ENCODE peak calls at places on chromosomes 13 and 19, in nine cellular contexts. S is neural crest cell; R is heart left ventricle; X is neural progenitor cell; I is choroid plexus epithelial cell; U is AG04450; F is CD8-positive, alpha-beta T cell; O is omental fat pad; V is colonic mucosa. C is an unnamed sample.

GRCh38 chr19:17688853-17689595 is 870 bp upstream of the UNC13A start:
- DNase-seq in S (no peak), R (no peak), X (no peak), I (no peak), U (no peak), F (no peak), O (no peak), V (no peak), C (no peak)

GRCh38 chr13:99916366-99917103 is 55.0 kb downstream of the ZIC5 start:
- DNase-seq in S (no peak), R (no peak), X (peak), I (peak), U (peak), F (no peak), O (no peak), V (peak), C (peak)

GRCh38 chr19:10270180-10270615 is 722 bp upstream of the ICAM1 start:
- DNase-seq in S (no peak), R (peak), X (peak), I (peak), U (no peak), F (peak), O (peak), V (peak), C (peak)

GRCh38 chr13:25137624-25137892 is 34.5 kb downstream of the AMER2 start:
- DNase-seq in S (no peak), R (no peak), X (no peak), I (no peak), U (no peak), F (no peak), O (no peak), V (peak), C (no peak)

GRCh38 chr19:46892252-46893179 is 31.7 kb downstream of the ARHGAP35 start:
- DNase-seq in S (no peak), R (no peak), X (no peak), I (no peak), U (no peak), F (no peak), O (no peak), V (no peak), C (no peak)

GRCh38 chr13:97934590-97934989 is 18.9 kb upstream of the IPO5 start:
- DNase-seq in S (peak), R (no peak), X (peak), I (no peak), U (no peak), F (no peak), O (no peak), V (no peak), C (no peak)

GRCh38 chr19:13938361-13939027 is at the start of gene PODNL1:
- DNase-seq in S (no peak), R (no peak), X (peak), I (peak), U (no peak), F (no peak), O (no peak), V (no peak), C (peak)

GRCh38 chr13:48155850-48156249 is 60.9 kb upstream of the MED4 start:
- DNase-seq in S (no peak), R (no peak), X (no peak), I (peak), U (no peak), F (peak), O (no peak), V (no peak), C (peak)

GRCh38 chr13:73059460-73060250 is 850 bp downstream of the KLF5 start:
- DNase-seq in S (peak), R (peak), X (peak), I (peak), U (no peak), F (peak), O (no peak), V (peak), C (no peak)

GRCh38 chr19:54429545-54430227 is 14.4 kb downstream of the TTYH1 start:
- DNase-seq in S (no peak), R (no peak), X (peak), I (no peak), U (no peak), F (no peak), O (no peak), V (no peak), C (no peak)

GRCh38 chr13:60959427-60959826 is 456.2 kb downstream of the PCDH20 start:
- DNase-seq in S (no peak), R (no peak), X (no peak), I (no peak), U (no peak), F (no peak), O (no peak), V (no peak), C (no peak)

GRCh38 chr19:19461671-19462622 is 53.4 kb downstream of the TSSK6 start:
- DNase-seq in S (peak), R (peak), X (peak), I (peak), U (no peak), F (peak), O (no peak), V (peak), C (no peak)

GRCh38 chr13:99053636-99054233 is 75.9 kb upstream of the DOCK9 start:
- DNase-seq in S (no peak), R (no peak), X (peak), I (no peak), U (no peak), F (no peak), O (no peak), V (no peak), C (no peak)

DNA sequence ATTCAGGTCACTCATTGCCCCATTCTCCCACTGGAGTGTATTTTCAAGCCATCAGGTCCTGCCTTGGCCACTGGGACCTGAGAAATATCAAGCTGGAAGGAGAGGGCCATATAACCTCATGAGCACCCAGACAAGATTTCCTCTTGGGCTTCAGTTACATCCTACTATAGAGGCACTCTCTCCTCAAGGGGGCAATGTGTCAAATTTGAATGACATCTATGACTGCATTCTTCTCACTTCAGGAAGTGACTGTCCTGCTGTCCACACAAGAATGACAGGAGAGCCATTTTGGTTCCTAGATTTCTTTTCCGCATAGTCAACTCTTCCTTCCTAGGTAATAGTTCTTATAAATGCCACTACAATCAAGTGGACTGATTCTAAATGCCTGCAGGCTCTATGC is 416.2 kb downstream of the DIAPH3 start:
- DNase-seq in S (no peak), R (no peak), X (peak), I (no peak), U (no peak), F (no peak), O (no peak), V (no peak), C (no peak)
- TF ChIP-seq CTCF in S (no peak), R (no peak), X (peak), I (no peak), U (no peak), F (no peak), O (no peak), V (no peak), C (no peak)

GRCh38 chr13:41463823-41464602 is 6.7 kb downstream of the RGCC start:
- DNase-seq in S (no peak), R (no peak), X (no peak), I (no peak), U (no peak), F (peak), O (no peak), V (no peak), C (no peak)
- TF ChIP-seq CTCF in S (no peak), R (no peak), X (no peak), I (no peak), U (no peak), F (no peak), O (no peak), V (no peak), C (no peak)

DNA sequence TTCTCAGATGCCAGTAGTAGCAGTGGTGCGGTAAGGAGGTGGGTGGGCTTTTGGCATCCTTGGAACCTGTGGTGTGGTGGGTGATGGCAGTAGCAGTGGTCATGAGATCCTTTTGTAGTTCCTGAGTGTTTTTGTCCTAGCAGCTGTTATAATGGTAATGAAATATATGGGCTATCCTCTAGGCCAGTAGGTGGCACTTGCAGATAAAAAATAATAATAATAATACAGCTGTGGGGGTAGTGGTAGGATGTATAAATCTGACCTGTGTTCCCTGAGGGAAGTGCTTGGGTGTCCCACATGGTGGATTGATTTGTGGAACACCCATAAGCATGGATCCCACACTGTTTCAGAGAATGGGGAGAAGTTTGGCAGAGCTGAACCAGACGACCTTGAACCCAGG is 334.0 kb downstream of the SLITRK5 start:
- DNase-seq in S (no peak), R (no peak), X (no peak), I (peak), U (no peak), F (no peak), O (no peak), V (no peak), C (peak)
- TF ChIP-seq CTCF in S (no peak), R (no peak), X (no peak), I (peak), U (peak), F (no peak), O (no peak), V (no peak), C (peak)

GRCh38 chr19:57406516-57407123 is 4.3 kb upstream of the ZNF17 start:
- DNase-seq in S (peak), R (peak), X (peak), I (peak), U (peak), F (peak), O (peak), V (peak), C (peak)

GRCh38 chr19:57410748-57411671 is at the start of gene ZNF17:
- DNase-seq in S (peak), R (peak), X (peak), I (peak), U (peak), F (peak), O (peak), V (peak), C (peak)
- TF ChIP-seq CTCF in S (no peak), R (no peak), X (no peak), I (no peak), U (no peak), F (no peak), O (no peak), V (no peak), C (no peak)

GRCh38 chr13:46614582-46614981 is 61.6 kb downstream of the LRCH1 start:
- DNase-seq in S (no peak), R (no peak), X (no peak), I (peak), U (peak), F (no peak), O (no peak), V (no peak), C (peak)
- TF ChIP-seq CTCF in S (no peak), R (no peak), X (no peak), I (peak), U (peak), F (no peak), O (no peak), V (no peak), C (no peak)

GRCh38 chr19:57031156-57031555 is 88.6 kb upstream of the USP29 start:
- DNase-seq in S (no peak), R (no peak), X (no peak), I (no peak), U (no peak), F (no peak), O (no peak), V (no peak), C (no peak)

GRCh38 chr19:57028804-57029525 is 90.8 kb upstream of the USP29 start:
- DNase-seq in S (no peak), R (no peak), X (no peak), I (no peak), U (no peak), F (no peak), O (no peak), V (no peak), C (no peak)

DNA sequence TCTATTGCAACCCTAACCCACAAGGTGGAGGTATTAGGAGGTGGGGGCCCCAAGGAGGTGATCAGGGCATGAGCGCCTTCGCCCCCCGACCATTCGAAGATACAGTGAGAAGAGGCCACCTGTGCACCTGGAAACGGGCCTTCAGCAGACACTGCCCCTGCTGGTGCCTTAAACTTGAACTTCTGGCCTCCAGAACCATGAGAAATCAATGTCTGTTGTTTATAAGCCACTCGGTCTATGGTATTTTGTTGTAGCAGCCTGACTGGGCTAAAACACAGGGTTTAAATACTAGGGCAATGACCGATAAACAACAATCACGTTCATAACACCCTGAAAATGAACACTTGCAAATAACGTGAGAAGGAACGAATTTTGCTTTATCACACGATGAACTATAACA is 85.2 kb upstream of the USP29 start:
- DNase-seq in S (no peak), R (no peak), X (no peak), I (no peak), U (no peak), F (no peak), O (no peak), V (no peak), C (no peak)
- TF ChIP-seq CTCF in S (no peak), R (no peak), X (no peak), I (no peak), U (no peak), F (no peak), O (no peak), V (no peak), C (no peak)

DNA sequence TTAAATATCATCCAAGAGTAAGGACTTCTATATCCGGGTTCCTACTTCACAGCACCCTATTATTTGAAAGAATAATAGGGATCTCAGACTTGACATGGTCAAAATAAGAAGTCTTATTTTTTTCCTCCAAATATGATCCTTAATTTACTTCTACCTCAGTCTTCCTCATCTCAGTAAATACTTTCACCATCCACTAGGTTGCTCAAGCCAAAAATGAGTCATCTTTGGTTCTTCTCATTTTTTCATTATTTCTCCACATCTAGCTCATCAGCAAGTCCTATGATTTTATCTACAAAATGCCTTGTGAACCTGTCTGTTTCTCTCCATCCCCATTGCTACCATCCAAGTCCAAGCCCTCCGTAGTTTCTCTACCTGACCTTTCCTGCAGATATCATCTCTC is 121.9 kb upstream of the GJB6 start:
- DNase-seq in S (no peak), R (no peak), X (no peak), I (peak), U (no peak), F (no peak), O (no peak), V (no peak), C (peak)
- TF ChIP-seq CTCF in S (peak), R (no peak), X (peak), I (no peak), U (peak), F (no peak), O (no peak), V (no peak), C (peak)

DNA sequence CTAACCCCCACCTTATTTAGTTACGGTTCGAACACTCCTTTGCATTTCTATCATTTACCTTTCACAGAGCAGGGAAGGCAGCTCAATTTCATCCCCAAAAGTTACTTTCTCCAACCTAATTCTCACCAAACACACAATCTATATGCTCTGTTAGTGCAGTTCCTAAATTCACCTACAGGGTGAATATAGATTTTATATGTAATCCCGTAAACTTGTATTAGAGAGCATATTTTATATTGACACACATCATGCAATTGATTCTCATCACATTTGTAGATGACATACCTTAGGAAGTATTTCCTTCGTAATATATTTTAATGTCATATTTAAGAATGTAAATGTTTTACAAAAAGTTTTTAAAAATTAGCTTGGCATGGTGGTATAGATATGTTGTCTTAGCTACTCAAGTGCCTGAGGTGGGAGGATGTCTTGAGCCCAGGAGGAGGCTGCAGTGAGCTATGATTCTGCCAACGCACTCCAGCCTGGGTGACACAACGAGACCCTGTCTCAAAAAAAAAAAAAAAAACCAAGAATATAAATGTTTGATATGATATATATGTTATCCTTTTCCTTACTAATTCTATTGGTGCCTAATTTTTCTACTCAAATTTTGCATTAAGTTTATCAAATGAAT is 57.3 kb upstream of the TNFRSF19 start:
- DNase-seq in S (no peak), R (no peak), X (no peak), I (no peak), U (no peak), F (no peak), O (no peak), V (no peak), C (no peak)
- TF ChIP-seq CTCF in S (peak), R (peak), X (peak), I (no peak), U (peak), F (no peak), O (no peak), V (no peak), C (peak)

GRCh38 chr19:33497778-33498175 is 23.8 kb downstream of the PEPD start:
- DNase-seq in S (no peak), R (no peak), X (no peak), I (no peak), U (no peak), F (no peak), O (no peak), V (no peak), C (no peak)

GRCh38 chr19:33497151-33497777 is 24.3 kb downstream of the PEPD start:
- DNase-seq in S (no peak), R (no peak), X (no peak), I (no peak), U (no peak), F (no peak), O (no peak), V (no peak), C (no peak)

GRCh38 chr19:33496496-33496895 is 25.1 kb downstream of the PEPD start:
- DNase-seq in S (no peak), R (no peak), X (no peak), I (no peak), U (no peak), F (no peak), O (no peak), V (no peak), C (no peak)

GRCh38 chr19:33493401-33494275 is 28.0 kb downstream of the PEPD start:
- DNase-seq in S (no peak), R (no peak), X (no peak), I (no peak), U (no peak), F (no peak), O (no peak), V (no peak), C (no peak)

DNA sequence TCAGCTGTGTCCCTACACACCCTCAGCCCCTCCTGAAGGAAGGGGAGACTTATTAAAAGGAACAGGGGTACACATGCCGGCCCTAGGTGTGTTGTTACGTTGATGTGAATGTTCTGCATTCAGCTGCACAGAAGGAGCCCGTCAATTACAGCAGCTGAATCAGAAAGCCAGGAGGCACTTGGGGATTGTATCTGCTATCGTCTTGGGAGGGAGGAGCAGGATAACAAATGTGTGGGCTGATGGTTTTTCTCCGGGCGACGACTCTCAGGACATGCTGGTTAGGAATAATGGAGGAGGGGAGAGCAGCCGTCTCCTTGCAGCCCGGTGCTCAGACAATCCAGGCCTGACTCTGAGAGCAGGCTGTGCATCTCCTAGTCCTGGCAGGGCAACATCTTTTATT is 25.6 kb downstream of the PEPD start:
- DNase-seq in S (no peak), R (no peak), X (no peak), I (no peak), U (no peak), F (no peak), O (no peak), V (no peak), C (no peak)
- TF ChIP-seq CTCF in S (no peak), R (no peak), X (no peak), I (no peak), U (no peak), F (no peak), O (no peak), V (no peak), C (no peak)

DNA sequence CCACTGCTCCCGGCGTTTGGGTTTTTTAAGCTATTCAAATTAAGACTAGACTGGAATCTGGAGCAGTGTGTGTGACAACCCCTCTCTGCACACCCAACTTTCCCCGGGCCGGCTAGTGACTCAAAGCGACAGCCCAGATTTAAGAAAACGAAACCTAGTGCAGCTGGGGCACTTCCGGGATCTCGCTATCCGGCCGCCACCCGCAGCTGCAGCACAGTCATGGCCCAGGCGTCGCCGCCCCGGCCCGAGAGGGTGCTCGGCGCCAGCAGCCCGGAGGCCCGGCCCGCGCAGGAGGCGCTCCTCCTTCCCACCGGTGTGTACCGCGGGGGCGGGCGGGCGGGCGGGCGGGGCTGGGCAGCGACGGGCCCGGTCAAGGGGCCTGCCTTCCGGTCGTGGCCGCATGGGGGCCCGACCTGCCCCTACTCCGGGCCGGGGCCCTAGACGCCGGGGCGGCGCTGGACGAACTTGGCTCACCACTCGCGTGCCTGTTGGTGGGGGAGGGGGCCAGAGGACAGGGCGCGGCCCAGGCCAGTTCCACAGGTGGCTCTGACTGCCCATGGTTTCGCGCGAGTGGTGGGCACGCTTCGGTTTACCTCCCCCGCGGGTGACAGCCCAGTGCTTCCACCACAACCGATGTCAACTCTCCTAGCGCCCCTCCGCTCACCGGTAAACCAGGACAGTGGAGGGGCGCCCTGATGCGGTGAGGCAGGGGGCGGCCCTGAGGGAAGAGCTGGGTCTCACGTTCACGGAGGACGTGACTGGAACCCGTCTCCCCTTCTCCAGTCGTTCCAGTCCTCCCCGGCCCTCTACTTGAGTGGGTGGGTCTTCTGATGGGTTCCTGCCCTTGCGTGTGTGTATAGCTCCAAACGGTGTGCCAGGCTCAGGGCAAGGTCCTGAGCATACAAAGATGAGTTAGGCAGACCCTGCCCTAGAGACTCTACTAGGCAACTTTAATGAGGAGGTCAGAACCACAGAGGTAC is at the start of gene PHF11:
- DNase-seq in S (peak), R (peak), X (peak), I (peak), U (no peak), F (peak), O (peak), V (peak), C (peak)
- TF ChIP-seq CTCF in S (peak), R (peak), X (peak), I (no peak), U (no peak), F (no peak), O (no peak), V (no peak), C (no peak)